ENCODE peak calls at places on chromosome 9, in four cellular contexts. B is AG09309, H is HCT116, S is OCI-M1. T is an unnamed sample.
A peak's percentile ranks its signal among the peaks of the same experiment; 100 is the strongest.

GRCh38 chr9:95780751-95781150 is 94.7 kb upstream of the ERCC6L2 start:
- DNase-seq in H (no peak), S (no peak), B (no peak), T (no peak)

GRCh38 chr9:126397056-126397455 is 70.4 kb downstream of the MVB12B start:
- DNase-seq in H (no peak), B (no peak), S (peak; percentile 13), T (no peak)

GRCh38 chr9:137218754-137219271 is 3.2 kb downstream of the RNF208 start:
- DNase-seq in H (no peak), B (no peak), S (peak; percentile 92), T (no peak)

GRCh38 chr9:20512636-20513035 is 109.7 kb downstream of the MLLT3 start:
- DNase-seq in H (no peak), S (peak; percentile 12), B (peak; percentile 4), T (no peak)

GRCh38 chr9:87442451-87442850 is 55.2 kb upstream of the DAPK1 start:
- DNase-seq in S (no peak), B (no peak), H (no peak), T (no peak)

GRCh38 chr9:15357050-15357653 is 50.1 kb upstream of the TTC39B start:
- DNase-seq in B (no peak), H (no peak), S (peak; percentile 79), T (no peak)

GRCh38 chr9:33818832-33819500 is 2.0 kb downstream of the UBE2R2 start:
- DNase-seq in S (no peak), H (no peak), B (peak; percentile 7), T (no peak)

GRCh38 chr9:87662808-87663528 is 63.0 kb upstream of the CTSL start:
- DNase-seq in H (peak; percentile 51), S (peak; percentile 77), B (peak; percentile 45), T (no peak)

GRCh38 chr9:135647897-135648296 is 8.6 kb upstream of the GLT6D1 start:
- DNase-seq in S (no peak), H (no peak), B (no peak), T (no peak)

GRCh38 chr9:124145903-124146575 is 111.7 kb upstream of the NEK6 start:
- DNase-seq in H (no peak), S (no peak), B (no peak), T (no peak)

GRCh38 chr9:98118640-98119601 is at the start of gene TRIM14:
- DNase-seq in B (no peak), H (peak; percentile 18), S (peak; percentile 84), T (peak; percentile 80)